ENCODE peak calls at places on chromosomes 12 and 14, in four cellular contexts. I is A549, E is GM12878, S is endothelial cell of umbilical vein. W is an unnamed sample.

GRCh38 chr12:47892819-47893218 is 12.0 kb downstream of the VDR start:
- DNase-seq in S (no peak), E (no peak), I (no peak), W (no peak)

GRCh38 chr12:118102609-118103008 is 1.2 kb downstream of the VSIG10 start:
- DNase-seq in S (no peak), E (no peak), I (no peak), W (no peak)

GRCh38 chr14:31243860-31244259 is 36.3 kb upstream of the HECTD1 start:
- DNase-seq in E (no peak), S (no peak), I (no peak), W (no peak)

GRCh38 chr14:85714046-85714445 is 184.1 kb downstream of the FLRT2 start:
- DNase-seq in E (no peak), I (no peak), S (no peak), W (no peak)

GRCh38 chr14:75427482-75428229 is at the start of gene JDP2:
- DNase-seq in E (no peak), I (peak), S (peak), W (peak)

GRCh38 chr14:68379510-68380303 is 413.2 kb downstream of the ZFP36L1 start:
- DNase-seq in I (no peak), S (peak), E (no peak), W (no peak)

GRCh38 chr14:95710106-95710505 is 3.8 kb downstream of the TCL1A start:
- DNase-seq in S (no peak), I (no peak), E (no peak), W (no peak)

GRCh38 chr12:32505067-32505466 is 105.7 kb downstream of the FGD4 start:
- DNase-seq in I (no peak), S (no peak), E (no peak), W (no peak)

GRCh38 chr14:38079268-38079667 is 128.4 kb upstream of the SSTR1 start:
- DNase-seq in E (peak), I (peak), S (no peak), W (no peak)

GRCh38 chr14:50783542-50783941 is 47.4 kb downstream of the NIN start:
- DNase-seq in E (no peak), S (no peak), I (no peak), W (no peak)

GRCh38 chr12:29709641-29710040 is 74.1 kb downstream of the TMTC1 start:
- DNase-seq in E (no peak), I (no peak), S (no peak), W (no peak)

GRCh38 chr12:62211510-62211909 is 48.7 kb upstream of the USP15 start:
- DNase-seq in I (no peak), E (no peak), S (no peak), W (peak)

GRCh38 chr12:105433804-105434203 is 103.3 kb downstream of the C12orf75 start:
- DNase-seq in E (no peak), I (no peak), S (peak), W (no peak)

GRCh38 chr12:105740970-105741725 is 397.6 kb downstream of the NUAK1 start:
- DNase-seq in E (no peak), S (peak), I (no peak), W (no peak)

GRCh38 chr12:109927622-109928021 is 27.5 kb downstream of the TCHP start:
- DNase-seq in S (peak), I (peak), E (no peak), W (peak)

GRCh38 chr14:106848330-106849121 is 1322.1 kb downstream of the TMEM121 start:
- DNase-seq in I (peak), E (no peak), S (no peak), W (peak)

GRCh38 chr12:96140110-96140509 is 54.1 kb upstream of the ELK3 start:
- DNase-seq in S (no peak), I (no peak), E (no peak), W (peak)

DNA sequence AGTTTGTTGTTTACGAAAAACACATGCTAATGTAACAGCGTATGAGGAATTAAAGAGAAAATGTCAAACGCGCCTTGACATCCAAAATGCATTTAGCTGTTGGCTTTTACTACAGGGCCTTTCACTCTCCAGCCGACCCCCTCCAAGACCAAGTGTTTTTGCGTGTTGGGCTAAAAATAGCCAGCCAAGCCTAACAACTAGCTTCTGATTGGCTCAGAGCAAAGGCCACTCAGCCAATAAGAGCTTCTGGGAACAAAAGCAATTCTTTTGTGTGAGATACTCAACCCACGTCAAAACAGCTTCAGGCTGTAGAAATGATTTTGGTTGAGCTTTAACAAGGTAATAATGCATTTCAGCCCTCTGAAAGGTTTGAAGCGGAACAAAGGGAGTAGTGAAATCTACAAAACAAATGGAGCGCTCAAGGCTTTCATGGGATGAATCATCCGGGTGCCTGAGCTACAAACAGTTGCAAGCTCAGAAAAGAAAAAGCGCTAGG is 198.7 kb upstream of the DCN start:
- DNase-seq in E (peak), S (peak), I (peak), W (no peak)
- TF ChIP-seq POLR2A in E (no peak), S (no peak), I (no peak), W (no peak)

GRCh38 chr14:74038015-74038859 is 19.1 kb downstream of the BBOF1 start:
- DNase-seq in I (peak), E (no peak), S (peak), W (peak)
- TF ChIP-seq MAX in I (no peak), E (no peak), S (no peak), W (no peak)

DNA sequence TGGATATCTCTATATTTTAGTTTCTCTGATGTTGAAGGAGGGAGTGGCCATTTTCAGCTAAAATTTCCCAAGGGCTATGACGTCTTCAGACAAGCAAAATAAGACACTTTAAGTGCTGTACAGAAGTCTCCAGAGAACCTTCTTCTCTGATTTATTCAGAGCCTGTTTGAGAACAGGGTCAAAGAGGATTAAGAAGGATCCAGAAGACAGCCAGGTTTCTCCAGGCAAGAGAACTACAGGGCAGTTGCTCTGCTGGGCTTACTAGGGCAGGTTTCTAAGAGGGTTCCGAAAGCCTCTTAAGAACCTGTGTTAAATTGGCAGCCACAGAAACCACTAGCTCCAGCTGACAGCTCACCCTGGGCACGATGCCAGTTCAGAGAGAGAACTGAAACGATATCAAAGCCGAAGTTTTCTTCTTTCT is 1.2 kb downstream of the MGP start:
- DNase-seq in S (peak), I (no peak), E (peak), W (peak)
- H3K4me3 ChIP-seq in S (peak), I (no peak), E (no peak), W (no peak)

DNA sequence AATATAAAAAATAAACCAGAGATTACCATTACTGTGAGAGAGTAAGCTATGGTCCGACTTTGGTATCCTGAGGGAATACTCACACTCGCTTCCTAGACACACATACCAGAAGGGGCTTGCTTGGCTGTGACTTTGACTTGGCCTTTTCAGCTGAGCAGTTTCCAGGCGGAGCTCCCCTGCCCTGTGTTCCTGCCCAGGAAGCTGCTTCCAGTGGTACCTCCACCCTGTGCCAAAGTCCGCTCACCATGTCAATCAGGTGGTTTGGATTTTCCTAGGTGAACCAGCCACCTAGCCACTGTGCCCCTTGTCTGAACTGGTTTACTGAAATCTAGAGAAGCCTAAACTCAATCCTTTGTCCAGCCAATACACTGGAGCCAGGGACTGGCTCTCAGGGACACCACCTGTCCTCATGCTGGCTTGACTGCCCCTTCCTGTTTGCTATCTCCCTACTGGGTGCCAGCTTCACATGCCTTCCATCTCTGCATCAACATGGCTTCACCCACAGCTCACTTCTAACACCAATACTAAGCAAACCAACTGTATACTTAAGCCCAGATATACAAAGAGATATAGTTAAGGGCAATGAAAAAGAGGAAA is 28.6 kb downstream of the MAX start:
- DNase-seq in I (no peak), E (no peak), S (no peak), W (no peak)
- TF ChIP-seq POLR2A in I (no peak), E (no peak), S (no peak), W (no peak)

DNA sequence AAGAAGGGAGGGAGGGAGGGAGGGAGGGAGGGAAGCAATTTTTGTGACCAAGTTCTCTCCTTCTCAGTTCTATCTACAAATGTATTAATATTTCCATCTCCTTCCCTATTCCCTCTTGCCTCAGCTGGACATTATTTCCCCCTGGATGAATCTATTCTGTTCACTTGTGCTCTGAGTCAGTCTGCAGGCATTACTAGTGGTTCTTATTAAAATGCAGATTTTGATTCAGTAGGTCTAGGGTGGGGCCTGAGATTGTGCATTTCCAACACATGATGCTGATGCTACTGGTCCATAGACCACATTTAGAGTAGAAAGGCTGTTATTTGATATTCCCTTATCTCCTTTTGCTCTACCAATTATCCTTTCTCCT is 40.1 kb upstream of the YAF2 start:
- DNase-seq in E (no peak), I (no peak), S (no peak), W (no peak)
- TF ChIP-seq MAX in E (no peak), I (no peak), S (no peak), W (no peak)

GRCh38 chr12:88144546-88145468 is 2.7 kb downstream of the TMTC3 start:
- DNase-seq in I (no peak), S (no peak), E (no peak), W (no peak)

GRCh38 chr12:88141774-88142609 is at the start of the genes CEP290 and TMTC3:
- DNase-seq in S (peak), I (peak), E (peak), W (peak)

GRCh38 chr12:88142610-88142991 is 494 bp downstream of the TMTC3 start:
- DNase-seq in I (peak), S (no peak), E (no peak), W (no peak)

GRCh38 chr12:88144037-88144436 is 1.9 kb downstream of the TMTC3 start:
- DNase-seq in E (no peak), I (no peak), S (no peak), W (no peak)

GRCh38 chr12:88145567-88146347 is 3.6 kb downstream of the TMTC3 start:
- DNase-seq in I (no peak), E (no peak), S (no peak), W (no peak)
- H3K4me3 ChIP-seq in I (no peak), E (no peak), S (no peak), W (no peak)

GRCh38 chr14:24366664-24367505 is 1.1 kb upstream of the NFATC4 start:
- DNase-seq in S (peak), I (peak), E (peak), W (peak)
- TF ChIP-seq POLR2A in S (peak), I (no peak), E (no peak), W (peak)